ENCODE peak calls at places on chromosome 13, in five cellular contexts. One of them, this sample, is unnamed.

GRCh38 chr13:51717786-51718398 is 86.1 kb downstream of the DHRS12 start:
- DNase-seq in IMR-90: peak; percentile 22
- DNase-seq in mesenchymal stem cell: no peak
- DNase-seq in mesendoderm: peak; percentile 12
- DNase-seq in H1: no peak
- DNase-seq in this sample: no peak

GRCh38 chr13:95154441-95154886 is 146.8 kb downstream of the ABCC4 start:
- DNase-seq in IMR-90: no peak
- DNase-seq in H1: no peak
- DNase-seq in mesenchymal stem cell: no peak
- DNase-seq in mesendoderm: no peak
- DNase-seq in this sample: no peak

GRCh38 chr13:97354808-97355207 is 79.2 kb upstream of the RAP2A start:
- DNase-seq in H1: no peak
- DNase-seq in mesendoderm: no peak
- DNase-seq in mesenchymal stem cell: no peak
- DNase-seq in IMR-90: no peak
- DNase-seq in this sample: no peak

GRCh38 chr13:64758520-64758919 is 2471.6 kb downstream of the PCDH9 start:
- DNase-seq in mesenchymal stem cell: no peak
- DNase-seq in H1: peak; percentile 5
- DNase-seq in mesendoderm: peak; percentile 64
- DNase-seq in IMR-90: peak; percentile 1
- DNase-seq in this sample: no peak

GRCh38 chr13:47036291-47037008 is 139.6 kb upstream of the HTR2A start:
- DNase-seq in H1: no peak
- DNase-seq in IMR-90: no peak
- DNase-seq in mesenchymal stem cell: no peak
- DNase-seq in mesendoderm: peak; percentile 79
- DNase-seq in this sample: no peak

GRCh38 chr13:33757713-33758112 is 60.2 kb upstream of the RFC3 start:
- DNase-seq in H1: no peak
- DNase-seq in mesenchymal stem cell: no peak
- DNase-seq in IMR-90: no peak
- DNase-seq in mesendoderm: no peak
- DNase-seq in this sample: no peak

GRCh38 chr13:41919031-41919740 is 41.7 kb downstream of the VWA8 start:
- DNase-seq in mesendoderm: no peak
- DNase-seq in H1: no peak
- DNase-seq in IMR-90: no peak
- DNase-seq in mesenchymal stem cell: no peak
- DNase-seq in this sample: no peak

GRCh38 chr13:31670831-31671617 is 68.3 kb upstream of the RXFP2 start:
- DNase-seq in IMR-90: no peak
- DNase-seq in H1: no peak
- DNase-seq in mesendoderm: no peak
- DNase-seq in mesenchymal stem cell: no peak
- DNase-seq in this sample: no peak

GRCh38 chr13:64510698-64511097 is 2719.4 kb downstream of the PCDH9 start:
- DNase-seq in mesendoderm: no peak
- DNase-seq in IMR-90: no peak
- DNase-seq in H1: no peak
- DNase-seq in mesenchymal stem cell: no peak
- DNase-seq in this sample: no peak

GRCh38 chr13:52903320-52903719 is 54.9 kb upstream of the PCDH8 start:
- DNase-seq in mesenchymal stem cell: no peak
- DNase-seq in IMR-90: no peak
- DNase-seq in mesendoderm: no peak
- DNase-seq in H1: no peak
- DNase-seq in this sample: no peak

DNA sequence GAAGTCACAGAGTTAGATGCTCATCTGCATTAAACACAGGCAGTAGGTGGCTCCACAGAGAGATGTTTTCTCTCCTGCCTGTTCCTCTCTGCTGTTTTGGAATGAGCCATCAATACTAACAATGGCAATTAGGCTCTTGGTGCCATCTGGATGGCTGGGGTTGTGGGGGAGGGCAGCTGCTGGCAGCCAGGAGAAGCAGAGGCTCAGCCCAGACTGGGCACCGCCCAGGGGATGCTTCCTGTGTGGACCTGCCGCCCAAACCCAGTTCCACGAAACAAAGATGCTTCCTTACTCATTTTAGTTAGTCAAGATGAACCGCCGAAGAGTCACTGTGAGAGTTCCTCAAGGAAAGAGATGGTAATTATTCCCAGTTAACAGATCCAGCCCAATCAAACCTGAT is 50.8 kb upstream of the PCDH8 start:
- DNase-seq in H1: no peak
- DNase-seq in IMR-90: no peak
- DNase-seq in mesendoderm: no peak
- DNase-seq in mesenchymal stem cell: no peak
- DNase-seq in this sample: no peak
- H2BK15ac ChIP-seq in H1: no peak overlapping the region
- H2BK15ac ChIP-seq in IMR-90: no peak overlapping the region
- H2BK15ac ChIP-seq in mesendoderm: no peak overlapping the region
- H2BK15ac ChIP-seq in mesenchymal stem cell: no peak overlapping the region
- H2BK15ac ChIP-seq in this sample: no peak overlapping the region

DNA sequence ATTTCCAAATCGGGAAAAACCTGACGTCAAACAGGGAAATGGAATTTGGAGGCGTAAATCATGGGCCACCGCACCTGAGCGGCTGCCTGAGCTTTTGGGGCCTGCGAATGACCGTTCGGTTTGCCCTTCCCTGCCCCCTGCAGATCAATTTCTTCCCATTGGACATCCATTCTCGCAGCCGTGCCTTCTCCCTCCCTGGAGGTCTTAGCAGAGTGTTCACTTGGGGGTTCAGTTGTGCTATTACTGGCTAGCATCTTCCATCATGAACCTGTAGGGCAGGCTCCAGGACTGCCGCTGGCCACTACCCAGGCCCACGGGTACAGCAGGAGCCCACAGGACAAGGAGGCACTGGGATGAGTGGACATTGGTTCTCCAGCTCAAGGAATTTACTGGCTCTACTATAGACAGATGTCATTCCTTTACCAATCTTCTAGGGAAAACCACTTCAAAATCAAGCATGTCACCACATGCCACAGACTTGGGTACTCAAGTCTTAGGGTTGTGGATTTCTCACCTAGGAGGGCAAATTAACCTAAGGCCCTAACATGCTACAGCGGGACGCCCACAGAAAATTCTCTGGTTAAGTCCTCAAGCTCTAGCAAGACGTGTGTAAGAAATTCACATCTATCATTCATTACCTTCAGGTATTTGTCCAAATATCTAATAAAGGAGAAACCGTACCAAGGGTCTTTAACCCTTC is 75.5 kb downstream of the COL4A1 start:
- DNase-seq in mesendoderm: no peak
- DNase-seq in H1: no peak
- DNase-seq in mesenchymal stem cell: no peak
- DNase-seq in IMR-90: no peak
- DNase-seq in this sample: no peak
- H2BK15ac ChIP-seq in mesendoderm: no peak overlapping the region
- H2BK15ac ChIP-seq in H1: no peak overlapping the region
- H2BK15ac ChIP-seq in mesenchymal stem cell: peak overlapping the region; percentile 29
- H2BK15ac ChIP-seq in IMR-90: no peak overlapping the region
- H2BK15ac ChIP-seq in this sample: no peak overlapping the region

GRCh38 chr13:112078879-112079526 is 12.1 kb downstream of the SOX1 start:
- DNase-seq in mesenchymal stem cell: no peak
- DNase-seq in H1: no peak
- DNase-seq in IMR-90: no peak
- DNase-seq in mesendoderm: no peak
- DNase-seq in this sample: no peak

GRCh38 chr13:112078216-112078615 is 11.3 kb downstream of the SOX1 start:
- DNase-seq in IMR-90: no peak
- DNase-seq in H1: no peak
- DNase-seq in mesendoderm: no peak
- DNase-seq in mesenchymal stem cell: no peak
- DNase-seq in this sample: no peak

GRCh38 chr13:112083971-112084370 is 17.0 kb downstream of the SOX1 start:
- DNase-seq in mesenchymal stem cell: no peak
- DNase-seq in mesendoderm: no peak
- DNase-seq in H1: no peak
- DNase-seq in IMR-90: no peak
- DNase-seq in this sample: no peak

GRCh38 chr13:112077729-112078128 is 10.8 kb downstream of the SOX1 start:
- DNase-seq in mesenchymal stem cell: no peak
- DNase-seq in IMR-90: no peak
- DNase-seq in mesendoderm: no peak
- DNase-seq in H1: no peak
- DNase-seq in this sample: no peak

GRCh38 chr13:112079696-112080095 is 12.7 kb downstream of the SOX1 start:
- DNase-seq in H1: no peak
- DNase-seq in mesendoderm: no peak
- DNase-seq in IMR-90: no peak
- DNase-seq in mesenchymal stem cell: no peak
- DNase-seq in this sample: no peak
- H2BK15ac ChIP-seq in H1: no peak overlapping the region
- H2BK15ac ChIP-seq in mesendoderm: no peak overlapping the region
- H2BK15ac ChIP-seq in IMR-90: no peak overlapping the region
- H2BK15ac ChIP-seq in mesenchymal stem cell: no peak overlapping the region
- H2BK15ac ChIP-seq in this sample: no peak overlapping the region

DNA sequence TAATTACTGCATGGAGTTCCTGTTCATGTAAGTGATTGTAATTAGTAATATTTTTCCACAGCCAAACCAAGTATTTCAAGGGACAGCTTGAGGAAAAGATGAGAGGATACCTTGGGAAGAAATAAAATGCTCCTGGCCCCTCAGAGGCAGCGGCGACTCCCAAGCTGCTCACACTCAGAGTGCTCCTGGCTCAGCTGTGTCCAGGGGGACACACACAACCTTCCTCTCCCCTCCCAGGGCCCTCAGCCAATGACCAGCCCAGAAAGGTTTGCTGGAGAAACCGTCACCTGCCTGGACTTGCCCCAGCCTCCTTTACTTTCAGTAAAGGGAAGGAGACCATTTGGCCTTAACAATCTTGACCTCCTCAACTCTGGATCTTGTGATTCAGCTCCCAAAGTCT is 51.1 kb downstream of the CRYL1 start:
- DNase-seq in mesenchymal stem cell: no peak
- DNase-seq in mesendoderm: no peak
- DNase-seq in H1: no peak
- DNase-seq in IMR-90: no peak
- DNase-seq in this sample: no peak
- H2BK15ac ChIP-seq in mesenchymal stem cell: no peak overlapping the region
- H2BK15ac ChIP-seq in mesendoderm: no peak overlapping the region
- H2BK15ac ChIP-seq in H1: no peak overlapping the region
- H2BK15ac ChIP-seq in IMR-90: no peak overlapping the region
- H2BK15ac ChIP-seq in this sample: no peak overlapping the region

DNA sequence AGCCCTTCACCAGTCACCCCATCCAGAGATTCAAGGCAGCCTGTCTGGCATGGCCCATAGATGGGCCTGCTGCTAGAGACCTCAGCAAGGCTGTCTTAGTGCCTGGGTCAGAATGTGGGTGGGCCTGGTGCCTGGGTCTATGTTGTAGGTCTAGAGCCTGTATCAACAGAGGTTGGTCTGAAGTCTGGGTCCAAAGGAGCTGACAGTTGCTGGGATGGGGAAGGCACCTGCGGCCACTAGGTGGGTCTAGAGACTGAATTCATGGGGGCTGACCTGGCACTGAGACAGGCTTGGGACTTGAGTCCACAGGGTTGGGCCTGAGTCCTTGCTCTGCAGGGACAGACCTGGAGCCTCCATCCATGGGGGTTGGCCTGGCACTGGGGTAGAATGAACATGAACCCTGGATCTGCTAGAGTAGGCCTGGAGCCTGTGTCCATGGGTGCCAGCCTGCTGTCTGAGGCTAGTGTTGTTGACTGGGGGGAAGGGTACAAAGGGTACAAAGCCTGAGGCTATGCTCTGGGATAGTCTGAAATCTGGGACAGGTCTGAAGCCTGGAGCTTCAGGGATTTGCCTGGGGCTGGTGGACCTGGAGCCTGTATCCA is 516.8 kb downstream of the OLFM4 start:
- DNase-seq in IMR-90: no peak
- DNase-seq in mesenchymal stem cell: no peak
- DNase-seq in mesendoderm: peak; percentile 44
- DNase-seq in H1: peak; percentile 25
- DNase-seq in this sample: no peak
- H2BK15ac ChIP-seq in IMR-90: no peak overlapping the region
- H2BK15ac ChIP-seq in mesenchymal stem cell: no peak overlapping the region
- H2BK15ac ChIP-seq in mesendoderm: no peak overlapping the region
- H2BK15ac ChIP-seq in H1: no peak overlapping the region
- H2BK15ac ChIP-seq in this sample: no peak overlapping the region

DNA sequence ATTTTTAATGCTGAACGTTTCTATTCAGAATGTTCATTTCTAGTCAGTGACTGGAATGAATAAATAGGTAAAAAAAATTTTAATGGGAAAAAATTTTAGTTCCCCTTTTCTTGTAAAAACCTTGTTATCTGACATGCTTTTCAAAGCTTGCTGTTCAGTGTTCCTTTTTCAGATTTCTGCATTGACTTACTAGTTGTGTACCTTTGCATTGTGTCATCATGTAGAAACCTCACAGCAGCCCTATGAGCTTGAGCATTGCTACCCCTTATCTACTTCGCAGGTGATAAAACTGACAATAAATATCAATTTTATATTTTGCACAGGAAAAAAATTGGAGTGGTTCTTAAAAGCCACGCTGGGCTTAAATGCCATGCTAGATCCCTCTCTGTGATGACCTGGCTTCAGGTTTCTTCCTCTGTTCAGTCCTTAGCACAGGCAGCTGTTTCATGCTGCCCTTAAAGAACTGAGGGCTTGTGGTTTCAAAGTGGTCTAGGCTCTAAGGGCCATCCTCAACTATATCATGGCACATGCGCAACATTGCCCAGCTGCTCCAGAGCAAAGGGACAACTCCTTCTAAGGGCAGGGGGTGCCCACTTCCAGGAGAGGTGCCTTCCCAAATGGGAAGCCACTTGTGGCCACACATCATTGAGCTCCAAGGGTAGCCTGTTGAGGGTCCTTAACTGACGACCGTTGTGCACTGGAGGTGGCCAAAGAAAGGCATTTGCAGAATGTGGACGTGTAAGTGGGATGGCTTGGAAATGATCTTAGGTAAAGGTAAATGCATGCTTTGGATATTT is 7.5 kb downstream of the GPR183 start:
- DNase-seq in mesendoderm: peak; percentile 78
- DNase-seq in H1: no peak
- DNase-seq in mesenchymal stem cell: no peak
- DNase-seq in IMR-90: no peak
- DNase-seq in this sample: no peak
- H2BK15ac ChIP-seq in mesendoderm: no peak overlapping the region
- H2BK15ac ChIP-seq in H1: no peak overlapping the region
- H2BK15ac ChIP-seq in mesenchymal stem cell: no peak overlapping the region
- H2BK15ac ChIP-seq in IMR-90: no peak overlapping the region
- H2BK15ac ChIP-seq in this sample: no peak overlapping the region

GRCh38 chr13:98544105-98544710 is 32.7 kb downstream of the STK24 start:
- DNase-seq in mesendoderm: no peak
- DNase-seq in mesenchymal stem cell: no peak
- DNase-seq in H1: no peak
- DNase-seq in IMR-90: no peak
- DNase-seq in this sample: no peak
- H2BK15ac ChIP-seq in mesendoderm: no peak overlapping the region
- H2BK15ac ChIP-seq in mesenchymal stem cell: peak overlapping the region; percentile 57
- H2BK15ac ChIP-seq in H1: no peak overlapping the region
- H2BK15ac ChIP-seq in IMR-90: no peak overlapping the region
- H2BK15ac ChIP-seq in this sample: no peak overlapping the region

GRCh38 chr13:62473944-62474237 is 1058.2 kb upstream of the PCDH20 start:
- DNase-seq in mesenchymal stem cell: no peak
- DNase-seq in H1: no peak
- DNase-seq in IMR-90: no peak
- DNase-seq in mesendoderm: no peak
- DNase-seq in this sample: no peak
- H2BK15ac ChIP-seq in mesenchymal stem cell: no peak overlapping the region
- H2BK15ac ChIP-seq in H1: no peak overlapping the region
- H2BK15ac ChIP-seq in IMR-90: no peak overlapping the region
- H2BK15ac ChIP-seq in mesendoderm: no peak overlapping the region
- H2BK15ac ChIP-seq in this sample: no peak overlapping the region

GRCh38 chr13:34793301-34793700 is 148.8 kb upstream of the NBEA start:
- DNase-seq in mesendoderm: no peak
- DNase-seq in IMR-90: no peak
- DNase-seq in H1: no peak
- DNase-seq in mesenchymal stem cell: no peak
- DNase-seq in this sample: no peak
- H2BK15ac ChIP-seq in mesendoderm: no peak overlapping the region
- H2BK15ac ChIP-seq in IMR-90: no peak overlapping the region
- H2BK15ac ChIP-seq in H1: no peak overlapping the region
- H2BK15ac ChIP-seq in mesenchymal stem cell: no peak overlapping the region
- H2BK15ac ChIP-seq in this sample: no peak overlapping the region